ENCODE peak calls at places on chromosomes 13 and 19, in eight cellular contexts. One of them, this sample, is unnamed.

GRCh38 chr13:34750078-34750703 is 191.9 kb upstream of the NBEA start:
- DNase-seq in fibroblast of mammary gland: no peak
- DNase-seq in A549: no peak
- DNase-seq in fibroblast of the conjunctiva: no peak
- DNase-seq in neuronal stem cell: peak
- DNase-seq in stimulated activated CD4-positive, alpha-beta T cell treated with anti-CD3 and anti-CD28 coated beads, Interleukin-15, amount 100 ng/mL, for 1 hour: no peak
- DNase-seq in NB4: no peak
- DNase-seq in T-helper 17 cell: no peak
- DNase-seq in this sample: no peak

GRCh38 chr19:5826531-5827341 is 12.8 kb downstream of the FUT6 start:
- DNase-seq in fibroblast of mammary gland: peak
- DNase-seq in A549: peak
- DNase-seq in fibroblast of the conjunctiva: no peak
- DNase-seq in neuronal stem cell: peak
- DNase-seq in stimulated activated CD4-positive, alpha-beta T cell treated with anti-CD3 and anti-CD28 coated beads, Interleukin-15, amount 100 ng/mL, for 1 hour: no peak
- DNase-seq in NB4: peak
- DNase-seq in T-helper 17 cell: no peak
- DNase-seq in this sample: no peak

GRCh38 chr19:57063070-57063469 is 56.7 kb upstream of the USP29 start:
- DNase-seq in fibroblast of mammary gland: no peak
- DNase-seq in A549: no peak
- DNase-seq in fibroblast of the conjunctiva: no peak
- DNase-seq in neuronal stem cell: no peak
- DNase-seq in stimulated activated CD4-positive, alpha-beta T cell treated with anti-CD3 and anti-CD28 coated beads, Interleukin-15, amount 100 ng/mL, for 1 hour: no peak
- DNase-seq in NB4: no peak
- DNase-seq in T-helper 17 cell: no peak
- DNase-seq in this sample: no peak

GRCh38 chr13:82147526-82147925 is 1734.7 kb downstream of the SLITRK1 start:
- DNase-seq in fibroblast of mammary gland: peak
- DNase-seq in A549: no peak
- DNase-seq in fibroblast of the conjunctiva: no peak
- DNase-seq in neuronal stem cell: no peak
- DNase-seq in stimulated activated CD4-positive, alpha-beta T cell treated with anti-CD3 and anti-CD28 coated beads, Interleukin-15, amount 100 ng/mL, for 1 hour: no peak
- DNase-seq in NB4: peak
- DNase-seq in T-helper 17 cell: no peak
- DNase-seq in this sample: no peak

GRCh38 chr13:41548031-41548430 is 90.7 kb downstream of the RGCC start:
- DNase-seq in fibroblast of mammary gland: no peak
- DNase-seq in A549: no peak
- DNase-seq in fibroblast of the conjunctiva: no peak
- DNase-seq in neuronal stem cell: no peak
- DNase-seq in stimulated activated CD4-positive, alpha-beta T cell treated with anti-CD3 and anti-CD28 coated beads, Interleukin-15, amount 100 ng/mL, for 1 hour: no peak
- DNase-seq in NB4: no peak
- DNase-seq in T-helper 17 cell: no peak
- DNase-seq in this sample: no peak

GRCh38 chr13:71217827-71218226 is 649.2 kb downstream of the DACH1 start:
- DNase-seq in fibroblast of mammary gland: no peak
- DNase-seq in A549: no peak
- DNase-seq in fibroblast of the conjunctiva: no peak
- DNase-seq in neuronal stem cell: no peak
- DNase-seq in stimulated activated CD4-positive, alpha-beta T cell treated with anti-CD3 and anti-CD28 coated beads, Interleukin-15, amount 100 ng/mL, for 1 hour: no peak
- DNase-seq in NB4: no peak
- DNase-seq in T-helper 17 cell: no peak
- DNase-seq in this sample: no peak

GRCh38 chr13:92175330-92175729 is 776.9 kb downstream of the GPC5 start:
- DNase-seq in fibroblast of mammary gland: peak
- DNase-seq in A549: no peak
- DNase-seq in fibroblast of the conjunctiva: peak
- DNase-seq in neuronal stem cell: peak
- DNase-seq in stimulated activated CD4-positive, alpha-beta T cell treated with anti-CD3 and anti-CD28 coated beads, Interleukin-15, amount 100 ng/mL, for 1 hour: no peak
- DNase-seq in NB4: peak
- DNase-seq in T-helper 17 cell: no peak
- DNase-seq in this sample: no peak

GRCh38 chr13:96851856-96852255 is 142.4 kb downstream of the OXGR1 start:
- DNase-seq in fibroblast of mammary gland: no peak
- DNase-seq in A549: no peak
- DNase-seq in fibroblast of the conjunctiva: no peak
- DNase-seq in neuronal stem cell: peak
- DNase-seq in stimulated activated CD4-positive, alpha-beta T cell treated with anti-CD3 and anti-CD28 coated beads, Interleukin-15, amount 100 ng/mL, for 1 hour: no peak
- DNase-seq in NB4: no peak
- DNase-seq in T-helper 17 cell: no peak
- DNase-seq in this sample: no peak

GRCh38 chr13:73129023-73129422 is 70.2 kb downstream of the KLF5 start:
- DNase-seq in fibroblast of mammary gland: no peak
- DNase-seq in A549: no peak
- DNase-seq in fibroblast of the conjunctiva: no peak
- DNase-seq in neuronal stem cell: no peak
- DNase-seq in stimulated activated CD4-positive, alpha-beta T cell treated with anti-CD3 and anti-CD28 coated beads, Interleukin-15, amount 100 ng/mL, for 1 hour: no peak
- DNase-seq in NB4: no peak
- DNase-seq in T-helper 17 cell: no peak
- DNase-seq in this sample: no peak